ENCODE peak calls at places on chromosomes 3 and 15, in eight cellular contexts. One of them, this sample, is unnamed.

GRCh38 chr15:85094685-85095084 is 113.0 kb downstream of the PDE8A start:
- DNase-seq in SK-N-SH: no peak
- DNase-seq in K562: no peak
- DNase-seq in stomach: no peak
- DNase-seq in HepG2: no peak
- DNase-seq in upper lobe of left lung: no peak
- DNase-seq in suprapubic skin: no peak
- DNase-seq in esophagus muscularis mucosa: no peak
- DNase-seq in this sample: no peak

GRCh38 chr15:58469432-58470353 is 37.9 kb downstream of the LIPC start:
- DNase-seq in SK-N-SH: no peak
- DNase-seq in K562: no peak
- DNase-seq in stomach: peak
- DNase-seq in HepG2: peak
- DNase-seq in upper lobe of left lung: peak
- DNase-seq in suprapubic skin: peak
- DNase-seq in esophagus muscularis mucosa: no peak
- DNase-seq in this sample: peak

GRCh38 chr3:45642731-45643152 is 46.5 kb upstream of the SACM1L start:
- DNase-seq in SK-N-SH: peak
- DNase-seq in K562: no peak
- DNase-seq in stomach: no peak
- DNase-seq in HepG2: no peak
- DNase-seq in upper lobe of left lung: peak
- DNase-seq in suprapubic skin: no peak
- DNase-seq in esophagus muscularis mucosa: no peak
- DNase-seq in this sample: no peak

GRCh38 chr15:36802861-36803531 is 223.6 kb downstream of the CDIN1 start:
- DNase-seq in SK-N-SH: no peak
- DNase-seq in K562: no peak
- DNase-seq in stomach: no peak
- DNase-seq in HepG2: no peak
- DNase-seq in upper lobe of left lung: no peak
- DNase-seq in suprapubic skin: no peak
- DNase-seq in esophagus muscularis mucosa: no peak
- DNase-seq in this sample: no peak

GRCh38 chr3:190614466-190615384 is 100.8 kb downstream of the IL1RAP start:
- DNase-seq in SK-N-SH: no peak
- DNase-seq in K562: no peak
- DNase-seq in stomach: no peak
- DNase-seq in HepG2: peak
- DNase-seq in upper lobe of left lung: no peak
- DNase-seq in suprapubic skin: no peak
- DNase-seq in esophagus muscularis mucosa: no peak
- DNase-seq in this sample: no peak

GRCh38 chr15:70051948-70052633 is 45.6 kb downstream of the TLE3 start:
- DNase-seq in SK-N-SH: no peak
- DNase-seq in K562: no peak
- DNase-seq in stomach: no peak
- DNase-seq in HepG2: no peak
- DNase-seq in upper lobe of left lung: peak
- DNase-seq in suprapubic skin: peak
- DNase-seq in esophagus muscularis mucosa: no peak
- DNase-seq in this sample: no peak

GRCh38 chr3:13539285-13539625 is 9.7 kb upstream of the FBLN2 start:
- DNase-seq in SK-N-SH: no peak
- DNase-seq in K562: no peak
- DNase-seq in stomach: no peak
- DNase-seq in HepG2: no peak
- DNase-seq in upper lobe of left lung: no peak
- DNase-seq in suprapubic skin: peak
- DNase-seq in esophagus muscularis mucosa: no peak
- DNase-seq in this sample: no peak

GRCh38 chr15:84702961-84703482 is 12.9 kb downstream of the SEC11A start:
- DNase-seq in SK-N-SH: no peak
- DNase-seq in K562: no peak
- DNase-seq in stomach: peak
- DNase-seq in HepG2: no peak
- DNase-seq in upper lobe of left lung: peak
- DNase-seq in suprapubic skin: no peak
- DNase-seq in esophagus muscularis mucosa: no peak
- DNase-seq in this sample: peak

GRCh38 chr3:69865920-69866679 is 126.8 kb downstream of the MITF start:
- DNase-seq in SK-N-SH: peak
- DNase-seq in K562: no peak
- DNase-seq in stomach: peak
- DNase-seq in HepG2: no peak
- DNase-seq in upper lobe of left lung: peak
- DNase-seq in suprapubic skin: no peak
- DNase-seq in esophagus muscularis mucosa: no peak
- DNase-seq in this sample: peak

GRCh38 chr3:185680216-185680615 is 94.1 kb downstream of the SENP2 start:
- DNase-seq in SK-N-SH: no peak
- DNase-seq in K562: no peak
- DNase-seq in stomach: no peak
- DNase-seq in HepG2: no peak
- DNase-seq in upper lobe of left lung: no peak
- DNase-seq in suprapubic skin: no peak
- DNase-seq in esophagus muscularis mucosa: no peak
- DNase-seq in this sample: no peak

GRCh38 chr3:183375337-183375736 is 53.1 kb downstream of the MCF2L2 start:
- DNase-seq in SK-N-SH: no peak
- DNase-seq in K562: no peak
- DNase-seq in stomach: no peak
- DNase-seq in HepG2: no peak
- DNase-seq in upper lobe of left lung: no peak
- DNase-seq in suprapubic skin: no peak
- DNase-seq in esophagus muscularis mucosa: no peak
- DNase-seq in this sample: no peak

GRCh38 chr3:44030690-44031344 is 210.9 kb upstream of the TOPAZ1 start:
- DNase-seq in SK-N-SH: no peak
- DNase-seq in K562: no peak
- DNase-seq in stomach: no peak
- DNase-seq in HepG2: no peak
- DNase-seq in upper lobe of left lung: no peak
- DNase-seq in suprapubic skin: no peak
- DNase-seq in esophagus muscularis mucosa: no peak
- DNase-seq in this sample: no peak

GRCh38 chr3:120177151-120177550 is 82.9 kb upstream of the GSK3B start:
- DNase-seq in SK-N-SH: peak
- DNase-seq in K562: no peak
- DNase-seq in stomach: no peak
- DNase-seq in HepG2: peak
- DNase-seq in upper lobe of left lung: peak
- DNase-seq in suprapubic skin: no peak
- DNase-seq in esophagus muscularis mucosa: peak
- DNase-seq in this sample: no peak

GRCh38 chr3:143998266-143998665 is 26.6 kb downstream of the DIPK2A start:
- DNase-seq in SK-N-SH: no peak
- DNase-seq in K562: no peak
- DNase-seq in stomach: no peak
- DNase-seq in HepG2: no peak
- DNase-seq in upper lobe of left lung: peak
- DNase-seq in suprapubic skin: no peak
- DNase-seq in esophagus muscularis mucosa: no peak
- DNase-seq in this sample: peak

GRCh38 chr15:81161851-81162250 is 27.8 kb downstream of the CFAP161 start:
- DNase-seq in SK-N-SH: no peak
- DNase-seq in K562: no peak
- DNase-seq in stomach: no peak
- DNase-seq in HepG2: no peak
- DNase-seq in upper lobe of left lung: no peak
- DNase-seq in suprapubic skin: no peak
- DNase-seq in esophagus muscularis mucosa: no peak
- DNase-seq in this sample: no peak

GRCh38 chr3:3714572-3714971 is 84.7 kb upstream of the LRRN1 start:
- DNase-seq in SK-N-SH: no peak
- DNase-seq in K562: no peak
- DNase-seq in stomach: no peak
- DNase-seq in HepG2: no peak
- DNase-seq in upper lobe of left lung: no peak
- DNase-seq in suprapubic skin: no peak
- DNase-seq in esophagus muscularis mucosa: no peak
- DNase-seq in this sample: no peak
- TF ChIP-seq EP300 in SK-N-SH: no peak
- TF ChIP-seq EP300 in K562: no peak
- TF ChIP-seq EP300 in stomach: no peak
- TF ChIP-seq EP300 in HepG2: no peak
- TF ChIP-seq EP300 in upper lobe of left lung: no peak
- TF ChIP-seq EP300 in suprapubic skin: no peak
- TF ChIP-seq EP300 in esophagus muscularis mucosa: no peak
- TF ChIP-seq EP300 in this sample: no peak

GRCh38 chr15:33608714-33609113 is 297.9 kb downstream of the RYR3 start:
- DNase-seq in SK-N-SH: peak
- DNase-seq in K562: no peak
- DNase-seq in stomach: no peak
- DNase-seq in HepG2: peak
- DNase-seq in upper lobe of left lung: no peak
- DNase-seq in suprapubic skin: no peak
- DNase-seq in esophagus muscularis mucosa: no peak
- DNase-seq in this sample: no peak
- TF ChIP-seq CTCF in SK-N-SH: peak
- TF ChIP-seq CTCF in K562: peak
- TF ChIP-seq CTCF in stomach: no peak
- TF ChIP-seq CTCF in HepG2: no peak
- TF ChIP-seq CTCF in upper lobe of left lung: no peak
- TF ChIP-seq CTCF in suprapubic skin: no peak
- TF ChIP-seq CTCF in esophagus muscularis mucosa: no peak
- TF ChIP-seq CTCF in this sample: no peak

GRCh38 chr3:64554086-64554920 is 133.5 kb downstream of the ADAMTS9 start:
- DNase-seq in SK-N-SH: no peak
- DNase-seq in K562: no peak
- DNase-seq in stomach: no peak
- DNase-seq in HepG2: no peak
- DNase-seq in upper lobe of left lung: no peak
- DNase-seq in suprapubic skin: no peak
- DNase-seq in esophagus muscularis mucosa: peak
- DNase-seq in this sample: no peak

GRCh38 chr3:64550745-64551144 is 137.1 kb downstream of the ADAMTS9 start:
- DNase-seq in SK-N-SH: no peak
- DNase-seq in K562: no peak
- DNase-seq in stomach: no peak
- DNase-seq in HepG2: no peak
- DNase-seq in upper lobe of left lung: no peak
- DNase-seq in suprapubic skin: no peak
- DNase-seq in esophagus muscularis mucosa: peak
- DNase-seq in this sample: no peak

GRCh38 chr3:64551697-64552096 is 136.1 kb downstream of the ADAMTS9 start:
- DNase-seq in SK-N-SH: no peak
- DNase-seq in K562: no peak
- DNase-seq in stomach: no peak
- DNase-seq in HepG2: no peak
- DNase-seq in upper lobe of left lung: no peak
- DNase-seq in suprapubic skin: no peak
- DNase-seq in esophagus muscularis mucosa: peak
- DNase-seq in this sample: no peak

GRCh38 chr3:64549869-64550268 is 137.9 kb downstream of the ADAMTS9 start:
- DNase-seq in SK-N-SH: peak
- DNase-seq in K562: no peak
- DNase-seq in stomach: no peak
- DNase-seq in HepG2: no peak
- DNase-seq in upper lobe of left lung: no peak
- DNase-seq in suprapubic skin: no peak
- DNase-seq in esophagus muscularis mucosa: peak
- DNase-seq in this sample: no peak

DNA sequence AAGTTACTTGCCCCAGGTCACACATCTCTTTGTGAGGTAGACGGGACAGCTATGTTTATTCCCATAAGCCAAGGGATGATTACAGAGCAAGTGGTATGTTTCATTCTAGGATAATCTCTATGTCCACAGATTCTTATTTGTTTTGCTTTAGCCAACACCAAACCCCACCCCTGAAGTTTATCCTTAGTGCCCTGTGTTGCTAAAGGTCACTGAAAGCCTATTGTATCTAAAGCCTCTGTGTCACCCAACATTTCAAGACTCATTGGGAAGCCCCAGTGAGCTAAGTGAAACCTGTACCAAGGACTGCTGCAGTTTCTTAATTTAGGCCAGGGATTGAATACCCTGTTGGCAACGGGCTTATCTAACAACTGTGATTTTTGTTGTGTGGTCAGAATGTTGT is 135.6 kb downstream of the ADAMTS9 start:
- DNase-seq in SK-N-SH: no peak
- DNase-seq in K562: no peak
- DNase-seq in stomach: no peak
- DNase-seq in HepG2: peak
- DNase-seq in upper lobe of left lung: no peak
- DNase-seq in suprapubic skin: no peak
- DNase-seq in esophagus muscularis mucosa: no peak
- DNase-seq in this sample: no peak
- TF ChIP-seq POLR2AphosphoS5 in SK-N-SH: no peak
- TF ChIP-seq POLR2AphosphoS5 in K562: no peak
- TF ChIP-seq POLR2AphosphoS5 in stomach: no peak
- TF ChIP-seq POLR2AphosphoS5 in HepG2: no peak
- TF ChIP-seq POLR2AphosphoS5 in upper lobe of left lung: no peak
- TF ChIP-seq POLR2AphosphoS5 in suprapubic skin: no peak
- TF ChIP-seq POLR2AphosphoS5 in esophagus muscularis mucosa: no peak
- TF ChIP-seq POLR2AphosphoS5 in this sample: no peak

DNA sequence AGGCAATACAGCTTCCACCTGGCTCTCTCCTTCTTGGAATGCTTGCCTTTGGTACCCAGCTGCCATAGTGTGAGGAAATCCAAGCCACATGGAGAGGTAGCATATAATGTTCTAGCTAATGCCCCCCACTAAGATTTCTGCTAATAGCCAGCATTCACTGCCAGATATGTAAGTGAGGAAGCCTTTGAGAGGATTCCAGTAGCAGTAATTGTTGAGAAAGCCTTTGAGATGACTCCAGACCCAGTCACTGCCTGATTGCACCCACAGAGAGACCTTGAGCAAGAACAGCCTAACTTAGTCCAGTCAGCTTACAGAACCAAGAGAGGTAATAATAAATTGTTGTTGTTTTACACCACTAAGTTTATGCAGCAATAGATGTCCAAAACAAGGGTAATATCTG is 63.1 kb downstream of the STRIT1 start:
- DNase-seq in SK-N-SH: no peak
- DNase-seq in K562: no peak
- DNase-seq in stomach: no peak
- DNase-seq in HepG2: no peak
- DNase-seq in upper lobe of left lung: no peak
- DNase-seq in suprapubic skin: no peak
- DNase-seq in esophagus muscularis mucosa: no peak
- DNase-seq in this sample: no peak
- TF ChIP-seq EP300 in SK-N-SH: no peak
- TF ChIP-seq EP300 in K562: no peak
- TF ChIP-seq EP300 in stomach: no peak
- TF ChIP-seq EP300 in HepG2: no peak
- TF ChIP-seq EP300 in upper lobe of left lung: no peak
- TF ChIP-seq EP300 in suprapubic skin: no peak
- TF ChIP-seq EP300 in esophagus muscularis mucosa: no peak
- TF ChIP-seq EP300 in this sample: no peak